ENCODE peak calls at places on chromosomes 7 and 10, in six cellular contexts. H is mammary epithelial cell, S is HepG2, X is PC-3, A is GM12878, P is K562. N is an unnamed sample.

GRCh38 chr10:97564776-97565175 is 7.8 kb upstream of the ANKRD2 start:
- DNase-seq in A (no peak), H (no peak), S (no peak), X (no peak), P (no peak), N (no peak)

GRCh38 chr7:33979807-33980355 is 74.5 kb downstream of the BMPER start:
- DNase-seq in A (no peak), S (peak; percentile 5), P (no peak), H (peak; percentile 56), X (peak; percentile 63), N (peak; percentile 68)

GRCh38 chr7:119341822-119342221 is 931.2 kb upstream of the KCND2 start:
- DNase-seq in H (no peak), X (no peak), P (no peak), A (no peak), S (no peak), N (no peak)

GRCh38 chr10:69324583-69324982 is 46.3 kb downstream of the HK1 start:
- DNase-seq in H (no peak), S (no peak), X (no peak), A (no peak), P (no peak), N (no peak)

GRCh38 chr7:68187549-68187948 is 1190.9 kb downstream of the TYW1 start:
- DNase-seq in P (no peak), H (no peak), A (no peak), S (no peak), X (no peak), N (no peak)

GRCh38 chr10:35765039-35765662 is 123.1 kb upstream of the FZD8 start:
- DNase-seq in P (peak; percentile 12), A (no peak), S (no peak), H (no peak), X (no peak), N (no peak)

GRCh38 chr7:50607524-50608125 is 42.4 kb upstream of the DDC start:
- DNase-seq in X (no peak), A (no peak), H (no peak), S (no peak), P (no peak), N (no peak)

GRCh38 chr10:451021-451471 is 238.4 kb downstream of the DIP2C start:
- DNase-seq in S (no peak), A (peak; percentile 58), X (no peak), P (no peak), H (peak; percentile 19), N (no peak)

GRCh38 chr7:112184455-112184854 is 21.7 kb downstream of the DOCK4 start:
- DNase-seq in H (no peak), S (no peak), P (no peak), X (no peak), A (no peak), N (no peak)

GRCh38 chr7:127189885-127190284 is 62.9 kb downstream of the GRM8 start:
- DNase-seq in H (no peak), A (no peak), S (no peak), P (no peak), X (no peak), N (no peak)

GRCh38 chr10:43623351-43623750 is 17.1 kb downstream of the ZNF485 start:
- DNase-seq in X (no peak), P (peak; percentile 33), H (no peak), A (no peak), S (no peak), N (no peak)

DNA sequence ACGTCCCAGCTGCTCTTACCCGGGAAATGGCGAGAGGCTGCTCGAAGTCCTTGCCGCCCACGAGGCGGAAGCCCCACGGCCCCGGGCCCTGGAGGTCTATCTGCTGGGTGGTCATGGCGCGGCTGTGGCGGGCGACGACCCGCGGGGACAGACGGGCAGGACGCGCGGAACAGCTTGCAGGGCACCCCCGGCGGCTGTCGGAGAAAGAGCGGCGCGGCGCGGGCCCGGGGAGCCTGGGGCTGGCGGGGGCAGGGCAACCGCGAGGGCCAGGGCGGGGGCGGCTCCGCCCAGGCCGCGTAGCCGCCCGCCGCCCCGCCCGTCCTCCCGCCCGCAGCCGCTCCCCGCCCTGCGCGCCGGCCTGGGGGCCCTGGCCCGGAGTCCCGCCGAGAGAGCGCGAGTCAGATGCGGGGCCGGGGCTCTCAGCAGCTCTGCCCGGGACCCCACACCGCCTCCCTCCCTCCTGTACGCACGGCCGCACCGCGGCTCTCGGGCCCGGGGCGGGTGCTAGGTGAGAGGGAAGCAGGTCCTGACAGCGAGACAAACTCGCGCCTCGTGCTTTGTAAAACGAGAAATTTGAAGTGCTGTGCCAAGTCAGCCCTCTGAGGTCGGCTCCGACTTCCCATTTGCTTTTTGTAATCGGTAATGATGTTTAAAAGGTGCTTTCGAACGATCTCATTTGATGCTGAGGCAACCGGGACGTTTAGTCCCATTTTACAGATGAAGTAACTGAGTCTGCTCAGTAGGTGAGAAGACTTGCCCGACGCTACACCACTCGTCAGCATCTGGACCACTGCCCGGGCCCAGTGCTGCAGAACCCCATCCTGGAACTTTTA is at the start of gene PDLIM1:
- DNase-seq in P (peak; percentile 81), H (peak; percentile 70), A (no peak), S (peak; percentile 55), X (peak; percentile 68), N (no peak)
- TF ChIP-seq CTCF in P (no peak), H (peak; percentile 6), A (peak; percentile 27), S (peak; percentile 50), X (peak; percentile 28), N (no peak)

GRCh38 chr10:75401569-75402485 is at the start of gene ZNF503:
- DNase-seq in H (peak; percentile 97), P (peak; percentile 73), A (peak; percentile 27), X (peak; percentile 100), S (peak; percentile 98), N (peak; percentile 94)
- TF ChIP-seq EZH2 in H (no peak), P (no peak), A (no peak), X (peak; percentile 95), S (no peak), N (peak; percentile 1)

GRCh38 chr7:36312915-36313334 is 76.7 kb upstream of the ANLN start:
- DNase-seq in X (no peak), S (no peak), A (no peak), H (no peak), P (no peak), N (no peak)

GRCh38 chr7:36311539-36311938 is 78.1 kb upstream of the ANLN start:
- DNase-seq in S (no peak), X (no peak), A (no peak), P (no peak), H (no peak), N (no peak)

GRCh38 chr7:36310897-36311296 is 78.8 kb upstream of the ANLN start:
- DNase-seq in A (no peak), P (no peak), X (no peak), S (no peak), H (no peak), N (no peak)

GRCh38 chr7:36313607-36314006 is 76.1 kb upstream of the ANLN start:
- DNase-seq in P (no peak), S (no peak), X (no peak), A (no peak), H (no peak), N (no peak)

DNA sequence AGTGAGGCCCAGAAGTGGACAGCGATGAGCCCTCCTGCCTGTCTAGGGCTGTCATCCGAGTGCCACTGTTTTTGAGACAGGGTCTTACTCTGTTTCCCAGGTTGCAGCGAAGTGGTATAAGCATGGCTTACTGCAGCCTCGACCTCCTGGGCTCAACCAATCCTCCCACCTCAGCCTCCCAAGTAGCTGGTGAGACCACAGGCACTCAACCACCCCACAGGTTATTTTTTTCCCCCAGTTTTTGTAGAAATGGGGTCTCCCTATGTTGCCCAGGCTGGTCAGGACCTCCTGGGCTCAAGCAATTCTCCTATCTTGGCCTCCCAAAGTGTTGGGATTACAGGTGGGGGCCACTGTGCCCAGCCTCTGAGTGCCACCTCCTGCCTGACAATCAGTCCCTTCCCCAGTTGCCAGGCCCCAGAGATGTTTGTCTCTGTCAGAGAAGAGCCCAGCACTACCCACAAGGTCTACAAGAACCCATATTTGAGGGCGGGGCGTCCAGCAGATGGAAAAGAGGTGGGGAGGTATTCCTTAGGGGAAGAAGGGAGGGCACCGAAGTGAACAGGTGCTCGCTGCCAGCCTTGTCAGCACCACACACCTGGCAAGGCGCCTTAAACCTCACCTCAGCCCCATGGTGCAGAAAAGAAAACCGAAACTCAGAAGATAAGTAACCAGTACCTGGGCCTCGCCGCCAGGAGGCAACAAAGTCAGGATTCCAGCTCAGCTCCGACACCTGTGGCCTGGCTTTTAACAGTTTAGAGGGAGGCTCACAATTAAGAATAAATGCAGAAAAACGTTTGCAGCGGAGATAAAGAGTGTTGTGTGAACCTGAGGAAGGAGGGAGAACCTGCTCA is 77.4 kb upstream of the ANLN start:
- DNase-seq in P (peak; percentile 76), H (peak; percentile 62), X (no peak), A (no peak), S (peak; percentile 53), N (no peak)
- TF ChIP-seq CTCF in P (peak; percentile 89), H (no peak), X (no peak), A (peak; percentile 8), S (peak; percentile 76), N (no peak)

DNA sequence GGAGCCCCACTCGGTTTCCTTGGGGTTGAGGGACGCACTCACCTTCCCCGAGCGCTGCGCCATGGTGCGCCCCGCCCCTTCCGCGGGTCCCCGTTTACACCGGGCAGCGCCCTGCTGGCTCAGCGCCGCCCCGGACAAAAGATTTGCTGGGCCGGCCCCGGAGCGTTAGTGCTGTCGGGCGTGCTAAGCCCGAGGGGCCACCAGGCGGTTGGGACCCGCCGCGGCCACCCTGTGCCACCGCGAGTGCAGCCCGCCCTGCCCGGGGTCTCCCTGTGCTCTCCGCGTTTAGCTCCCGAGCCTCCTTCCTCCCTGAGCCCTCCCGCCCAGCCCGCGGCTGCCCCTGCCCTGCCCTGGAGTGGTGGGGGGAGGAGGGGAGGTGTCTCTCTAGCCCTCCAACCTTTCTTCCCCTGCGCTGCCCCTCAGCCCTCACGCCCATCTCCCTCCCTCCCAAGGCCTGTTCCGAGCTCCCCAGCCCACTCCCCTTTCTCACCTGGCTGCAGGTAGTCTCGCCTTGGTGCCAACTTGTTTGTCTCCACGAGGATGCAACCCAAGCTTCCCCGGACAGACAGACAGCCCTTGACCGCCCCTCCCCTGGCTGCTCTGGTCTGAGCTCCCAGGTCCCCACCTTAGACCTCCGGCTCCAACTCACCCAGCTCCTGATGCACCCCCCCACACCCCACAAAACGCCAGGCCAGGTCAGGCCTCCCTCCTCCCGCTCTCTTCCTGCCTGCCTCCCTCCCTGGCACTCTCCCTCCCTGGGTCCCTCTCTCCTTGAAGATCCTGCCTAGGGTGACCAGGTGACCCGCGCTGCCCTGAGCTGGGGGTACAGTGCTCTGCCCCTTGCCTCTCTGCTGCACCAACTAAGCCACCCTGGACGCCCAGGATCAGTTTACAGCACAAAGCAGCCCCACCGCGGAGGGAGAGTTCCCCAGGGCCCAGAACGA is at the start of gene CRYGN:
- DNase-seq in S (no peak), X (no peak), P (no peak), A (no peak), H (no peak), N (no peak)
- TF ChIP-seq EZH2 in S (no peak), X (no peak), P (no peak), A (no peak), H (no peak), N (no peak)

DNA sequence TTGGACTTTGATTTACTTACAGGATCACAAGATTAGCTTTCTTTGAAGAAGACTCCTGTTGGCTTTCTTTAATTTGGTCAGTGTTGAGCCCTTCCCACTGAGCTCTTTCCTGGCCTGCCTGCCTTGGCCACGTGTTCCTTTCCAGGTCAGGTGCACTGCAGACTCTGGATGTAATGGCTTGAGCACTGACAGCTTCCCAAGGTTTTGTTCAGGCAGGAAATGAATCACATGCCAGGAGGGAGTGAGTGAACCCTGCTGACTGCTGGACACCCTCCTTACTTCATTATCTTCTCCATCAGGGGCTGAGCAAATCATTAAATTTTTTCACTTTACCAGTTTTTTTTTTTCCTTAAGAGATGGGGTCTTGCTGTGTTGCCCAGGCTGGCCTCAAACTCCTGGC is 29.8 kb downstream of the SNX10 start:
- DNase-seq in A (no peak), P (no peak), X (peak; percentile 52), H (peak; percentile 59), S (no peak), N (no peak)
- TF ChIP-seq CTCF in A (no peak), P (no peak), X (no peak), H (no peak), S (no peak), N (no peak)

N was measured in A673.